ENCODE peak calls at places on chromosomes 13 and 19, in eight cellular contexts. S is nephron progenitor cell, J is tibial nerve, F is lower lobe of right lung, M is mucosa of descending colon, K is epithelial cell of esophagus, P is tibial artery, C is astrocyte of the spinal cord. W is an unnamed sample.

GRCh38 chr19:17757125-17757524 is 5.8 kb downstream of the FCHO1 start:
- DNase-seq in M (peak), K (peak), P (peak), C (peak), J (no peak), S (no peak), F (no peak), W (no peak)

GRCh38 chr19:40811478-40812341 is 12.7 kb downstream of the EGLN2 start:
- DNase-seq in F (peak), K (no peak), P (no peak), M (no peak), J (no peak), S (peak), C (no peak), W (peak)

GRCh38 chr13:87923713-87924112 is 252.5 kb downstream of the SLITRK5 start:
- DNase-seq in J (no peak), F (no peak), C (no peak), M (no peak), S (no peak), K (no peak), P (no peak), W (no peak)

GRCh38 chr19:6212403-6213265 is 67.1 kb downstream of the MLLT1 start:
- DNase-seq in K (no peak), C (no peak), F (peak), S (no peak), M (no peak), P (no peak), J (no peak), W (peak)

GRCh38 chr13:52845766-52846566 is 2.5 kb downstream of the PCDH8 start:
- DNase-seq in F (peak), M (peak), J (no peak), S (peak), K (peak), P (no peak), C (peak), W (peak)

GRCh38 chr19:2722541-2723344 is 1.6 kb upstream of the DIRAS1 start:
- DNase-seq in M (no peak), S (no peak), J (peak), C (peak), P (peak), K (peak), F (peak), W (peak)

GRCh38 chr13:47976325-47976724 is 24.7 kb downstream of the SUCLA2 start:
- DNase-seq in K (no peak), J (no peak), M (no peak), S (no peak), C (peak), P (no peak), F (no peak), W (no peak)

GRCh38 chr19:17335575-17335974 is 920 bp upstream of the ANO8 start:
- DNase-seq in K (no peak), P (no peak), J (no peak), S (no peak), C (no peak), M (no peak), F (no peak), W (no peak)

GRCh38 chr13:57672168-57672567 is 40.6 kb downstream of the PCDH17 start:
- DNase-seq in J (no peak), C (no peak), K (no peak), S (no peak), F (no peak), P (no peak), M (no peak), W (no peak)

GRCh38 chr13:79440958-79441553 is 35.0 kb upstream of the RBM26 start:
- DNase-seq in C (no peak), P (no peak), S (no peak), M (peak), F (no peak), J (no peak), K (no peak), W (no peak)

GRCh38 chr13:106721599-106721998 is 153.7 kb upstream of the ARGLU1 start:
- DNase-seq in P (no peak), J (no peak), S (no peak), K (no peak), C (no peak), F (no peak), M (no peak), W (no peak)

GRCh38 chr19:54393381-54393780 is 21.9 kb upstream of the TTYH1 start:
- DNase-seq in M (no peak), S (no peak), C (no peak), F (no peak), K (no peak), P (no peak), J (no peak), W (no peak)

GRCh38 chr19:48061401-48062344 is 17.8 kb upstream of the CABP5 start:
- DNase-seq in S (no peak), P (no peak), K (no peak), J (no peak), C (no peak), F (no peak), M (peak), W (no peak)

DNA sequence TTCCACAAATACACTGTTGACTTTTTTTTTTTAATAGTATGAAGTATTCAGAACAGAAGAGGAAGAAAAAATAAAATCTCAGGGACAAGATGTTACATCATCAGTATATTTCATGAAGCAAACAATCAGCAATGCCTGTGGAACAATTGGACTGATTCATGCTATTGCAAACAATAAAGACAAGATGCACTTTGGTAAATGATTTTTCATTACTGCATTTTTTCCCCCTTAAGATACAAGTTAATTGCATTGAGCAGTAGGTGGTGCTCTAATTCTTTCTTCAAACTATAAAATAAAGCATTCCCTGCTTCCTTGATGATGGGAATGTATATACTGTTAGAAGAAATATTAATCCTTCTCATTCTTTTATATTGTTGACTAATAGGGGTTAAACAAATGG is 17.1 kb downstream of the UCHL3 start:
- DNase-seq in M (no peak), K (peak), F (no peak), P (no peak), C (peak), J (no peak), S (no peak), W (no peak)
- TF ChIP-seq CTCF in M (no peak), K (peak), F (no peak), P (no peak), C (peak), J (no peak), S (no peak), W (peak)

DNA sequence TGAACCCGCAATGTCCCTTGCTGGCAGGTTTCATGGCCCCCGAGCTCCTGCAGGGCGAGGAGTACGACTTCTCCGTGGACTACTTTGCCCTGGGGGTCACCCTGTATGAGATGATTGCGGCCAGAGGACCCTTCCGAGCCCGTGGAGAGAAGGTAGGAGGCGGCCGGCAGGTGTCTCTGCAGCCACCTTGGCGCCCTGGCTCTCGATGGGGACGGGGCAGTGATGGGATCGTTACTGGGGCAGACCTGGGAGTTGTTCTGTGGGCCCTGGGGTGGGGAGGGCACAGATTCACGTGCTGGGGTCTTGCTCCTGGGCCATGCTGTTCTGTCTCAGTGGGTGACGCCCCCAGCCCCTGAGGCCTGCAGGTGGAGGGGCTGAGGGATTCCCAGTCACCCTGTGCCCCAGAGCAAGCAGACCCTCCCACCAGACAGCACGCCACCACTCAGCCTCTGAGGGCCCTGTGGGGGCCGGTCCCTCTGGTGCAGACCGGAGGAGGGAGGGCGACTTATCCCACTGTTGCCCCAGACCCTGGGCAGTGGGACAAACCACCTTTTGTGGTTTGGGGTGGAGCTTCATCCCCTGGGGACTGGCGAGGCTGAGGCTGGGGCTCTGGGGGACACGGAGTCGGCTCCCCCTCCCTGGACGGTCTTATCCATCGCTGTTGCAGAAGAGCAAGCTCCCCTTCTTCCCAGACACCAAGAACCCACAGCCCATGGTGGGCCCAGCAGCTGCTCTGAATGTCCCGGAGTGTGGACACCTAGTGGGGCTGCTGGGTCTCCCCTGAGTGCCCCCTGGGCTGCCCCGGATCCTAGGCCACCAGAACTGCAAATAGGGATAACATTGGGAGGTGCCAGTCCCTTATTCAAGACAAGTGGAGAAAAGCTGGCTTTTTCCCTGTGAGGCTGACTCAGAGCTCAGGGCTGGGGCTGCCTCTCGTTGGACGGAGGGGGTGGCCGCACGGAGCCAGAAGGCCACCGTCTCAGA is 27.5 kb upstream of the TMEM255B start:
- DNase-seq in F (peak), P (no peak), M (peak), J (no peak), K (no peak), S (no peak), C (no peak), W (no peak)
- TF ChIP-seq CTCF in F (no peak), P (no peak), M (no peak), J (no peak), K (no peak), S (no peak), C (no peak), W (no peak)

DNA sequence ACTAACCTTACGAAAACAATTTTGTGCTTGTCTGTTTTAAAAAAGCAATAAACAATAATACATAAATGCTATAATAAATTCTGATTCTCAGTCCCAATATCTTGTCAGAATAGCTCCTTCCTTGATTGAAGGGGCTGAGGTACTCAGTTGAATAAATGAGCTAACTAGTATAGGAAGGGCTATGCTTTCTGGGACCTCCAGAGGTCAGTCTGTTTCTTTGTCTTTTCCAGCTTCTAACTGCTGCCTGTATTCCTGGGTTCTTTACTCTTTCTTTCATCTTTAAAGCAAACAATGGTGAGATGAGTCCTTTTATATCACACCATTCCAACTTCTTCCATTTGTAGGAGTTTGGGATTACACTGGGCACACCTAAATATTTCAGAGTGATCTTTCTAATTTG is 1297.0 kb upstream of the ATXN8OS start:
- DNase-seq in K (peak), J (no peak), F (no peak), P (no peak), M (no peak), C (no peak), S (no peak), W (no peak)
- TF ChIP-seq CTCF in K (no peak), J (no peak), F (no peak), P (no peak), M (no peak), C (peak), S (no peak), W (no peak)

DNA sequence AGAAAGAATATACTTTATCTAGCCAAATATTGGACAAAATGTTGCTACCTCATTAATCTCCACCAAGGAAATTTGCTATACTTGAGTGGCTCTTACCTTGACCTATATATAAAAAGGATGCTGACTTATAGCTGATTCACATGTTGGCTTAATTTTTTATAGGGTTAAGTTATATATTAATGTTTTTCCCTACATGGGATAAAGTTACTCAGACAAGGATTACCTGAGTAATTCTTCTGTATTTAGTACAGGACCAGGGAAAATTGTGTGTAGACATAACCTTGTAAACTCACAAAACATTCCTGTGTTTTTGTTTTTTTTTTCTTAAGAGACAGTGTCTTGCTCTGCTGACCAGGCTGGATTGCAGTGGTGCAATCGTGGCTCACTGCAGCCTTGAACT is 30.6 kb upstream of the SOHLH2 start:
- DNase-seq in F (no peak), K (no peak), P (no peak), J (no peak), M (no peak), S (no peak), C (no peak), W (no peak)
- TF ChIP-seq CTCF in F (no peak), K (no peak), P (no peak), J (no peak), M (no peak), S (no peak), C (no peak), W (no peak)

GRCh38 chr13:97849305-97849704 is 104.2 kb upstream of the IPO5 start:
- DNase-seq in J (no peak), K (peak), F (no peak), P (no peak), M (no peak), C (peak), S (no peak), W (no peak)
- TF ChIP-seq CTCF in J (no peak), K (peak), F (no peak), P (no peak), M (no peak), C (peak), S (peak), W (no peak)

GRCh38 chr19:58518261-58519086 is 1.1 kb downstream of the ZBTB45 start:
- DNase-seq in K (peak), S (no peak), F (peak), C (no peak), M (peak), P (no peak), J (no peak), W (no peak)
- TF ChIP-seq CTCF in K (no peak), S (no peak), F (no peak), C (no peak), M (no peak), P (peak), J (peak), W (no peak)

GRCh38 chr19:38451036-38451435 is 17.5 kb downstream of the RYR1 start:
- DNase-seq in F (no peak), C (no peak), M (no peak), S (no peak), K (no peak), J (no peak), P (no peak), W (no peak)

GRCh38 chr19:38451629-38452028 is 18.1 kb downstream of the RYR1 start:
- DNase-seq in P (no peak), J (no peak), M (no peak), K (no peak), F (no peak), S (no peak), C (no peak), W (no peak)

GRCh38 chr19:38455031-38455430 is 21.5 kb downstream of the RYR1 start:
- DNase-seq in P (no peak), M (no peak), C (no peak), F (no peak), J (no peak), S (peak), K (peak), W (no peak)

GRCh38 chr19:38453596-38453995 is 20.1 kb downstream of the RYR1 start:
- DNase-seq in F (no peak), C (no peak), K (no peak), S (no peak), M (no peak), P (no peak), J (no peak), W (no peak)

DNA sequence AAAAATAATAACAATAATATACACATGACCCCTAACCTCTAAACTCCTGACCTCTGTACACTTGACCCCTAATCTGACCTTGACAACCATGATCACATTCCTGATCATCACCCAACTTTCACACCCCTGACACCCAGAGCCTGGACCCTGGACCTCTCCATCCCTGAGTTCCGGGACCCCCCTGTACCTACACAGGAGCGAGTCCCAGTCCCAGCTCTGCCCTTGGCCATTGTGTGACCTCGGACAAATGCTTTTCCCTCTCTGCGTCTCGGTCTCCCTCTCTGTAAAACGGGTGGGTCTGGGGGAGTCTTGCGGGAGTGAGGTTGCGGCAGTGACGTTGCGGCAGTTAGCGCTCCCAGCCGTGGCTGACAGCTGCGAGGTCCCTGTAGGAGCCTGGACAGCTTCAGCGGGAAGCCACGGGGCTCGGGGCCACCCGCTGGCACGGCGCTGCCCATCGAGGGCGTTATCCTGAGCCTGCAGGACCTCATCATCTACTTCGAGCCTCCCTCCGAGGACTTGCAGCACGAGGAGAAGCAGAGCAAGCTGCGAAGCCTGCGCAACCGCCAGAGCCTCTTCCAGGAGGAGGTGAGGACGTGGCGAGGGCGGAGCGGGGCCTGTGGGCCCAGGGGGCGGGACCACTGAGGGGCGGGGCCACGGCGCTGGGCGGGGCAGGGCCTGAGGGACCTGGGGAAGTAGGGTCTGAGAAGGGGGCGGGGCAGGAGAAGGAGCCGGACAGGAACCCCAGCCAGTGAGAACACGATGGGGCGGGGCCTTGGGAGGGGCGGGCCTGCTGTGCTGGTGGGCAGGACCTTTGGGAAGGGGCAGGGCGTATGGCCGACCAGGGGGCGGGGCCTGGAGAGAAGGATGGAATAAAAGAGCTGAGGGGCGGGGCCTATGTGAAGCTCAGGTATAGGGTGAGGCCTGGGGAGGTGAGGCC is 19.2 kb downstream of the RYR1 start:
- DNase-seq in S (peak), P (no peak), C (no peak), K (no peak), J (no peak), F (no peak), M (no peak), W (peak)
- TF ChIP-seq CTCF in S (no peak), P (no peak), C (no peak), K (no peak), J (no peak), F (no peak), M (no peak), W (no peak)

DNA sequence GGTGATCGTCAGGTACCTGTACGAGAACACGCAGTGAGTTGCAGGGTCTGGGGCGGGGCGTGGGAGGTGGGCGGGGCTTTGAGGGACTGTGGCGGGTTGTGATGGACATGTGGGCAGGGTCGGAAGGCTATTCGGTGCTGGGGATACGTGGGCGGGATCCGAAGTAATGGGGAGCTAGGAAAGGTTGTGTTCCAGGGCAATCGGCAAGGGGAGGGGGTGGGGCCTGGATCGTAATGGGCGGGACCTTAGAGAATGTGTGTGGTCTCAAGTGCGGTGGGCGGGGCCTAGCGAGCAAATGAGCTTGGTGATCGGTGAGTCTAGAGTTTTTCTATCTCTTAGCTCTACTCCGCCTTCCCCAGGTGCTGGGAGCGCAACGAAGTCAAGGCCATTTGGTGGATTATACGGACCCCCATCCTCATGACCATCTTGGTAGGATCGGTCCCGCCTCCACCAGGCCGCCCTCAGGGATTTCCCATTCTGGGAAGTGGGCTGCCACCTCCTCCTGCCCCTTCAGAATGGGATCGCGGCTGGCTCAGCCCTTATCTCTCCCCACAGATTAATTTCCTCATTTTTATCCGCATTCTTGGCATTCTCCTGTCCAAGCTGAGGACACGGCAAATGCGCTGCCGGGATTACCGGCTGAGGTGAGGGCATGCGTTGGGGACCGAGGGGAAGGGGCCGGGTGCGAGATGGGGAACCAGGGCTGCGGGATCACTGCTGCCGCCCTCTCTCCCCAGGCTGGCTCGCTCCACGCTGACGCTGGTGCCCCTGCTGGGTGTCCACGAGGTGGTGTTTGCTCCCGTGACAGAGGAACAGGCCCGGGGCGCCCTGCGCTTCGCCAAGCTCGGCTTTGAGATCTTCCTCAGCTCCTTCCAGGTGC is 9.6 kb downstream of the GIPR start:
- DNase-seq in S (peak), P (peak), J (peak), M (peak), F (peak), C (peak), K (peak), W (peak)
- TF ChIP-seq CTCF in S (no peak), P (no peak), J (no peak), M (no peak), F (no peak), C (no peak), K (peak), W (no peak)

DNA sequence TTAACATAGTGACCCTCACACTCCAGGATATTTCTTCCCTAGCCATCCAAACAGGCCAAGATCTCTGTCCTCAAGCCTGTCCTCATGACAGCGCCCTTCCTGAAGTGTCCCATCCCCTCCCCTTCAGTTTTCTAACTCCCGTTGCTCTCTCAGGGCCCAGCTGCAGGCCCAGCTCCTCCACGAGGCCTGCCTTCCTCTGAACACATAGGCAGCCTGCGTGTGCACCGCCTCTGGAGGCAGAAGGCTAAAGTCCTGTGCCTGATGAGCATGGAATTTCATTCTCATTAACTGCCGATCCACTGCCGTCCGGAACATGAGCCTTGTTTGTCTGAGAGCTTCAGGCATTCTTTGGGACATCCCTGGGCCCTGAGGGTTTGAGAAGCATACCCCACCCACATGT is 306.4 kb downstream of the DCLK1 start:
- DNase-seq in J (no peak), M (no peak), F (no peak), K (no peak), S (no peak), C (no peak), P (no peak), W (no peak)
- TF ChIP-seq CTCF in J (no peak), M (no peak), F (no peak), K (no peak), S (no peak), C (no peak), P (no peak), W (no peak)